ENCODE peak calls at places on chromosomes 2 and 18, in ten cellular contexts. A is EL; K is OCI-LY7; W is effector memory CD4-positive, alpha-beta T cell; S is stimulated activated CD8-positive, alpha-beta memory T cell treated with anti-CD3 and anti-CD28 coated beads, Interleukin-4, amount 100 ng/mL, for 1 hour; Y is D341Med; Q is GM23248; X is stimulated activated naive B cell treated with anti-CD40 and anti-IgM and Interleukin-4, amounts not matched to agents 10 μg/mL and 1 μg/mL and 100 μg/mL, for 72 hours; F is left ventricle myocardium superior; M is Calu3. J is an unnamed sample.
A peak's percentile ranks its signal among the peaks of the same experiment; 100 is the strongest.

GRCh38 chr2:16350211-16350610 is 315.4 kb downstream of the CYRIA start:
- DNase-seq in A (no peak), K (no peak), W (no peak), S (no peak), Y (no peak), Q (no peak), X (no peak), F (no peak), M (no peak), J (no peak)

GRCh38 chr2:96092896-96093295 is 23.5 kb downstream of the ADRA2B start:
- DNase-seq in A (no peak), K (no peak), W (no peak), S (no peak), Y (peak; percentile 10), Q (no peak), X (no peak), F (peak; percentile 25), M (no peak), J (no peak)

GRCh38 chr2:121162893-121163292 is 122.1 kb downstream of the TFCP2L1 start:
- DNase-seq in A (no peak), K (no peak), W (no peak), S (no peak), Y (no peak), Q (no peak), X (no peak), F (no peak), M (no peak), J (no peak)

GRCh38 chr2:17445744-17446143 is 72.5 kb downstream of the RAD51AP2 start:
- DNase-seq in A (no peak), K (no peak), W (no peak), S (no peak), Y (no peak), Q (no peak), X (no peak), F (no peak), M (no peak), J (no peak)

GRCh38 chr2:10832228-10832936 is 19.8 kb upstream of the PDIA6 start:
- DNase-seq in A (peak; percentile 68), K (peak; percentile 87), W (peak; percentile 58), S (peak; percentile 50), Y (peak; percentile 91), Q (peak; percentile 88), X (peak; percentile 73), F (peak; percentile 88), M (peak; percentile 87), J (peak; percentile 63)

GRCh38 chr18:33277431-33277830 is 163.1 kb downstream of the CCDC178 start:
- DNase-seq in A (no peak), K (no peak), W (no peak), S (no peak), Y (peak; percentile 69), Q (no peak), X (no peak), F (no peak), M (no peak), J (no peak)

GRCh38 chr2:14960686-14961324 is 328.3 kb downstream of the LRATD1 start:
- DNase-seq in A (no peak), K (no peak), W (no peak), S (no peak), Y (no peak), Q (peak; percentile 1), X (no peak), F (no peak), M (no peak), J (no peak)

GRCh38 chr18:48806551-48807261 is 144.1 kb downstream of the SMAD7 start:
- DNase-seq in A (peak; percentile 14), K (no peak), W (peak; percentile 33), S (no peak), Y (no peak), Q (peak; percentile 64), X (no peak), F (peak; percentile 68), M (no peak), J (no peak)

GRCh38 chr2:224837558-224837957 is 121.4 kb upstream of the CCDC195 start:
- DNase-seq in A (peak; percentile 94), K (no peak), W (no peak), S (no peak), Y (no peak), Q (peak; percentile 94), X (no peak), F (no peak), M (no peak), J (no peak)

GRCh38 chr18:76847926-76848325 is 25.6 kb downstream of the ZNF236 start:
- DNase-seq in A (no peak), K (no peak), W (no peak), S (no peak), Y (no peak), Q (no peak), X (no peak), F (no peak), M (no peak), J (no peak)

GRCh38 chr18:74084184-74084583 is 63.5 kb downstream of the FBXO15 start:
- DNase-seq in A (no peak), K (no peak), W (no peak), S (no peak), Y (no peak), Q (no peak), X (no peak), F (no peak), M (no peak), J (no peak)

GRCh38 chr2:53033416-53033815 is 734.2 kb upstream of the CHAC2 start:
- DNase-seq in A (peak; percentile 88), K (no peak), W (no peak), S (no peak), Y (no peak), Q (peak; percentile 82), X (no peak), F (no peak), M (no peak), J (no peak)

GRCh38 chr18:31557446-31557845 is 34.2 kb upstream of the TTR start:
- DNase-seq in A (no peak), K (no peak), W (no peak), S (no peak), Y (no peak), Q (no peak), X (no peak), F (no peak), M (peak; percentile 10), J (no peak)

GRCh38 chr2:73718421-73718820 is 18.7 kb downstream of the TPRKB start:
- DNase-seq in A (no peak), K (no peak), W (no peak), S (no peak), Y (no peak), Q (no peak), X (no peak), F (no peak), M (no peak), J (no peak)

GRCh38 chr2:217489145-217489960 is 513.4 kb downstream of the TNS1 start:
- DNase-seq in A (no peak), K (no peak), W (no peak), S (no peak), Y (no peak), Q (peak; percentile 70), X (no peak), F (no peak), M (no peak), J (no peak)

GRCh38 chr18:45359275-45360009 is 255.8 kb upstream of the SLC14A2 start:
- DNase-seq in A (no peak), K (no peak), W (no peak), S (no peak), Y (no peak), Q (no peak), X (no peak), F (no peak), M (peak; percentile 63), J (no peak)

GRCh38 chr2:176176233-176176632 is 12.2 kb upstream of the HOXD1 start:
- DNase-seq in A (no peak), K (no peak), W (no peak), S (no peak), Y (no peak), Q (no peak), X (no peak), F (no peak), M (no peak), J (no peak)

GRCh38 chr2:165827219-165827920 is 33.3 kb upstream of the GALNT3 start:
- DNase-seq in A (no peak), K (no peak), W (no peak), S (no peak), Y (no peak), Q (no peak), X (no peak), F (no peak), M (no peak), J (no peak)

GRCh38 chr2:85161626-85161960 is 28.4 kb downstream of the TCF7L1 start:
- DNase-seq in A (peak; percentile 5), K (no peak), W (no peak), S (no peak), Y (no peak), Q (peak; percentile 56), X (no peak), F (no peak), M (no peak), J (no peak)

GRCh38 chr2:219720956-219721355 is 93.5 kb downstream of the SLC4A3 start:
- DNase-seq in A (no peak), K (no peak), W (no peak), S (no peak), Y (no peak), Q (peak; percentile 48), X (no peak), F (no peak), M (no peak), J (no peak)

GRCh38 chr2:97740590-97741182 is 27.3 kb downstream of the ZAP70 start:
- DNase-seq in A (peak; percentile 31), K (peak; percentile 63), W (no peak), S (no peak), Y (peak; percentile 72), Q (peak; percentile 65), X (peak; percentile 21), F (peak; percentile 46), M (peak; percentile 63), J (no peak)

GRCh38 chr2:224958873-224959272 is 83.4 kb downstream of the DOCK10 start:
- DNase-seq in A (no peak), K (no peak), W (no peak), S (no peak), Y (no peak), Q (no peak), X (no peak), F (no peak), M (no peak), J (no peak)

GRCh38 chr2:106624787-106625369 is 137.7 kb downstream of the CD8B2 start:
- DNase-seq in A (no peak), K (no peak), W (no peak), S (no peak), Y (no peak), Q (no peak), X (no peak), F (no peak), M (no peak), J (no peak)

GRCh38 chr2:34912084-34912483 is 1313.0 kb upstream of the FAM98A start:
- DNase-seq in A (no peak), K (no peak), W (no peak), S (no peak), Y (no peak), Q (no peak), X (no peak), F (no peak), M (no peak), J (no peak)

GRCh38 chr2:123165616-123166015 is 859.5 kb upstream of the CNTNAP5 start:
- DNase-seq in A (no peak), K (no peak), W (no peak), S (no peak), Y (no peak), Q (no peak), X (no peak), F (no peak), M (no peak), J (no peak)

GRCh38 chr2:67839668-67840067 is 223.1 kb downstream of the C1D start:
- DNase-seq in A (peak; percentile 63), K (no peak), W (no peak), S (no peak), Y (no peak), Q (no peak), X (no peak), F (no peak), M (no peak), J (no peak)

GRCh38 chr18:48133675-48134251 is 203.3 kb upstream of the SMAD2 start:
- DNase-seq in A (no peak), K (no peak), W (no peak), S (no peak), Y (no peak), Q (no peak), X (no peak), F (no peak), M (peak; percentile 24), J (no peak)

GRCh38 chr2:64910972-64911433 is 78.2 kb upstream of the SLC1A4 start:
- DNase-seq in A (no peak), K (no peak), W (no peak), S (no peak), Y (no peak), Q (peak; percentile 22), X (no peak), F (no peak), M (no peak), J (no peak)

J was measured in stimulated activated CD4-positive, alpha-beta T cell treated with anti-CD3 and anti-CD28 coated beads, Interleukin-1b, Interleukin-23, amount 100 ng/mL, for 1 hour.